ENCODE peak calls at places on chromosomes 13 and 19, in nine cellular contexts. M is HCT116, T is GM23338, F is stomach, K is sigmoid colon, Y is transverse colon, V is suprapubic skin, S is endothelial cell of umbilical vein, H is H1. D is an unnamed sample.

GRCh38 chr19:19059837-19060611 is 3.8 kb upstream of the SLC25A42 start:
- DNase-seq in M (no peak), T (no peak), F (no peak), K (no peak), Y (no peak), V (no peak), S (no peak), H (no peak), D (no peak)

GRCh38 chr13:111359237-111359915 is 38.9 kb downstream of the TEX29 start:
- DNase-seq in M (no peak), T (peak), F (peak), K (no peak), Y (no peak), V (no peak), S (no peak), H (peak), D (no peak)

GRCh38 chr13:74306496-74306895 is 172.3 kb upstream of the KLF12 start:
- DNase-seq in M (no peak), T (peak), F (no peak), K (no peak), Y (no peak), V (no peak), S (peak), H (no peak), D (no peak)

GRCh38 chr13:113862766-113863510 is 938 bp downstream of the GAS6 start:
- DNase-seq in M (no peak), T (peak), F (peak), K (no peak), Y (peak), V (peak), S (peak), H (peak), D (peak)

GRCh38 chr19:38788478-38789243 is at the start of gene LGALS7B:
- DNase-seq in M (no peak), T (peak), F (no peak), K (peak), Y (no peak), V (no peak), S (no peak), H (no peak), D (no peak)

GRCh38 chr13:113001251-113002140 is 32.5 kb downstream of the MCF2L start:
- DNase-seq in M (no peak), T (peak), F (peak), K (no peak), Y (peak), V (no peak), S (no peak), H (no peak), D (peak)

GRCh38 chr19:58559275-58560006 is 1.0 kb upstream of the UBE2M start:
- DNase-seq in M (peak), T (peak), F (peak), K (peak), Y (peak), V (peak), S (peak), H (peak), D (peak)

GRCh38 chr13:39148513-39148961 is 110.3 kb downstream of the NHLRC3 start:
- DNase-seq in M (no peak), T (no peak), F (no peak), K (no peak), Y (no peak), V (no peak), S (no peak), H (no peak), D (no peak)

GRCh38 chr13:56718791-56719190 is 421.9 kb upstream of the PRR20A start:
- DNase-seq in M (no peak), T (no peak), F (no peak), K (no peak), Y (no peak), V (no peak), S (peak), H (no peak), D (no peak)

GRCh38 chr13:46716821-46717220 is 80.1 kb downstream of the ESD start:
- DNase-seq in M (no peak), T (no peak), F (no peak), K (no peak), Y (no peak), V (no peak), S (peak), H (no peak), D (no peak)

GRCh38 chr19:13094771-13095392 is 7.8 kb downstream of the LYL1 start:
- DNase-seq in M (no peak), T (peak), F (no peak), K (no peak), Y (no peak), V (no peak), S (peak), H (peak), D (no peak)
- H3K4me3 ChIP-seq in M (no peak), T (peak), F (peak), K (no peak), Y (peak), V (peak), S (no peak), H (peak), D (no peak)

GRCh38 chr13:33003458-33004019 is 12.7 kb upstream of the KL start:
- DNase-seq in M (no peak), T (no peak), F (no peak), K (no peak), Y (no peak), V (no peak), S (no peak), H (no peak), D (no peak)
- TF ChIP-seq POLR2AphosphoS5 in M (no peak), T (no peak), F (no peak), K (no peak), Y (no peak), V (no peak), S (no peak), H (no peak), D (no peak)

GRCh38 chr19:13133241-13133870 is 15.3 kb downstream of the NACC1 start:
- DNase-seq in M (no peak), T (no peak), F (no peak), K (no peak), Y (no peak), V (no peak), S (peak), H (no peak), D (no peak)

GRCh38 chr19:13134626-13135025 is 15.5 kb downstream of the STX10 start:
- DNase-seq in M (no peak), T (no peak), F (no peak), K (no peak), Y (no peak), V (no peak), S (no peak), H (no peak), D (no peak)

GRCh38 chr19:13130886-13131490 is 12.9 kb downstream of the NACC1 start:
- DNase-seq in M (no peak), T (no peak), F (no peak), K (no peak), Y (no peak), V (no peak), S (no peak), H (no peak), D (no peak)

GRCh38 chr19:13135068-13136062 is 14.8 kb downstream of the STX10 start:
- DNase-seq in M (no peak), T (no peak), F (no peak), K (no peak), Y (no peak), V (no peak), S (no peak), H (no peak), D (no peak)

GRCh38 chr19:13132471-13133166 is 14.6 kb downstream of the NACC1 start:
- DNase-seq in M (no peak), T (no peak), F (no peak), K (no peak), Y (no peak), V (no peak), S (no peak), H (no peak), D (no peak)
- H3K4me3 ChIP-seq in M (no peak), T (no peak), F (no peak), K (no peak), Y (no peak), V (no peak), S (no peak), H (no peak), D (no peak)

DNA sequence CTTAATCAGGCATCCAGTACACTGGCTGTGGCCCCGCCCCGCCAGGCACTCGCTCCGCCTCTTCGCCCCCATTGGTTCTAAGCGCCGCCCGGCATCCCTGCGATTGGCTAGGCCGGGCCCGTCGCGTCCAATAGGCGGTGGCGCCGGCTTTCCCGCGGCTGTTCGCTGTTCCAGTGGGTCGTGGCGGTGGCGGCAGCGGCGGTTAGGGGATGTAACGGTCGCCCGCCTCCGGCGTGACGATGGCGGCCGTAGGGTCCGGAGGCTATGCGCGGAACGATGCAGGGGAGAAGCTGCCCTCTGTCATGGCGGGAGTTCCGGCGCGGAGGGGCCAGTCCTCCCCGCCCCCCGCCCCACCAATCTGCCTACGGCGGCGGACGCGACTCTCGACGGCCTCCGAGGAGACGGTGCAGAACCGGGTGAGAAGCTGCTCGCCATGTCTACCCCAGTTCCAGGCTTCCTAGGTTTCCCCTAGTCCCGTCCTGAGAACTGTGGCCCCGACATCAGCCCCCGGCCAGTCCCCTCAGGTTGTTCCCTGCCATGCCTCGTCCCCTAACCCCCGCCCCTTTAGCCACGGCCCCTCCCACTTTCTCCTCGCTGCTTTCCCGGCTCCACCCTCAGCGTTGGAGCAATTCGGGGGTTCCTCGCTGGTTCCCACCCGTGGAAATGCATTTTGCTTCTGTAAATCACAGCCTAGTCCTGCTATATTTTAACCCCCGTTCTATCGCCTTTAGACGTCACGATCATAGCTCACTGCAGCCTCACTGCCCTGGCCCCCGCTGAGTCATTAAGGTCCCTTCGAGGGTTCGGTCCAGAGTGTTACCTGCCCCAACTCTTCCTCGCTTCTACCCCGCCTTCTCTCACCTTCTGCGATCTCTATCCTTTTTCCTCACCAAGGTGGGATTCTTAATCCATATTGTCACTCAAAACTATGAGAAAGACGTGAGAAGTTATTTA is at the start of gene WDR62:
- DNase-seq in M (peak), T (peak), F (peak), K (peak), Y (peak), V (peak), S (no peak), H (peak), D (peak)
- TF ChIP-seq POLR2AphosphoS5 in M (peak), T (peak), F (no peak), K (no peak), Y (no peak), V (no peak), S (peak), H (peak), D (no peak)

DNA sequence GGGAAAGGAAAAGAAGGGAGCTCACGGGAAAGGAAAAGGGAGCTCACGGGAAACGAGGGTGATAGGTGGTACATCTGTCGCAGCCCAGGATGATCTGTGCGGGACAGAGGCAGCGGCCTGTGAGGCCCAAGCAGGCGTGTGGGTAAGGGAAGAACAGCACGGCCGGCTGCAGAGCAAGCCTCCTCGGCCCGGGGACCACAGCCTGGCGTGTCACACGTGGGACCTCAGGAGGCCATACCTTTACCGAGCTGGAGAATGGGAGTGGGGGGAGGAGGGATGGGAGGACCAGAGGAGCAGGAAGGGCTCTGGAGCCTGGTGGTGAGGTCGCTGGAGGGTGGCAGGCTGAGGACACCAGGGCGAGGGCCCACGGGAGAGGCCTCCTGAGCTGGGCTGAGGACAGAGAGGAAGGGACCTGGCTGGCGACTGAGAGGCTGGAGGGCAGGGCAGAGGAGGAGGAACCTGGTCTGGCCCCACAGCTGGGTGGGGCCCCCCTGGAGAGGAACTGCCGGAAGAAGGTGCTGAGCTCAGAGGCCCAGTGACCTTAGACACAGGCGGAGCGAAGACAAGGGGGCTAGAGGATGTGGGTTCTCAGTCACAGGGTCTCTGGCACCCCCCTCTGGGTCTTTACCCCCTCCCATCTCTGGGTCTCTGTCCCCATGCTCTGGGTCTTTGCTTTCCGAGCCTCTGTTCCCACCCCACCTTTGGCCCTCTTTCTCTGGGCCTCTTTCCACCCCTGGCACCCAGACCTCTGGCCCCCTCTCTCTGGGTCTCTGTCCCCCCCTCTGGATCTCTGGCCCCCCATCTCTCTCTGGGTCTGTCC is 2.9 kb upstream of the FTL start:
- DNase-seq in M (no peak), T (peak), F (peak), K (peak), Y (peak), V (no peak), S (no peak), H (peak), D (no peak)
- H3K4me3 ChIP-seq in M (peak), T (no peak), F (no peak), K (no peak), Y (peak), V (no peak), S (no peak), H (no peak), D (no peak)

GRCh38 chr19:4368128-4368820 is 24.9 kb downstream of the MPND start:
- DNase-seq in M (no peak), T (no peak), F (no peak), K (no peak), Y (no peak), V (no peak), S (peak), H (peak), D (no peak)
- TF ChIP-seq POLR2AphosphoS5 in M (no peak), T (no peak), F (no peak), K (no peak), Y (no peak), V (no peak), S (no peak), H (no peak), D (no peak)

DNA sequence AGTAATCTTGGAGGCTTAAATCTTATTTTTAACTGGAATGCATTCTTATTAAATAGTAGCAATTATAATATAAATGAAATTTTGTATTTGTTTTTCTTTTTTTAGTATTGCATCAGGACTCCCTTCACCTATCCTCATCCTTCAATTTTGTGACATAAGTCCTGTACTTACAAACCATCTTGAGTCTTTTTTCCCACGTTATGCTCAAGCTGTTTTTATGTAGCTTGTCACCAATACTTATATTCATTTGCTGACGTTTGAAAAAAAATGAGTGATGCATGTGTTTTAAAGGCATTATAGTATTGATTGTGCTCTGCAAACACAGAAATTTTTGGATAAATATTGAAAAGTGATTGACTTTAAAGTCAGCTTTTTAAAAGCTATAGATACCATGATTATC is 888 bp downstream of the GPR18 start:
- DNase-seq in M (no peak), T (no peak), F (no peak), K (no peak), Y (no peak), V (no peak), S (no peak), H (no peak), D (no peak)
- H3K4me3 ChIP-seq in M (no peak), T (no peak), F (no peak), K (no peak), Y (no peak), V (no peak), S (no peak), H (no peak), D (no peak)